ENCODE peak calls at places on chromosomes 13 and 19, in four cellular contexts. O is HEK293T, K is nephron progenitor cell, E is frontal cortex. S is an unnamed sample.

GRCh38 chr13:97141564-97142005 is 80.5 kb upstream of the MBNL2 start:
- DNase-seq in O (peak), K (peak), E (no peak), S (peak)

GRCh38 chr13:46803586-46803985 is 6.6 kb upstream of the ESD start:
- DNase-seq in O (no peak), K (no peak), E (no peak), S (no peak)

GRCh38 chr13:28640861-28641599 is 17.9 kb upstream of the POMP start:
- DNase-seq in O (no peak), K (no peak), E (no peak), S (no peak)

GRCh38 chr13:26941345-26942174 is 181.0 kb upstream of the GPR12 start:
- DNase-seq in O (no peak), K (no peak), E (no peak), S (no peak)

GRCh38 chr13:18991054-18991453 is 190.6 kb downstream of the TUBA3C start:
- DNase-seq in O (no peak), K (no peak), E (no peak), S (no peak)

GRCh38 chr19:44777715-44778347 is at the start of gene CBLC:
- DNase-seq in O (no peak), K (peak), E (no peak), S (no peak)

GRCh38 chr13:37956536-37956935 is 87.0 kb upstream of the TRPC4 start:
- DNase-seq in O (no peak), K (no peak), E (no peak), S (no peak)

GRCh38 chr19:58326501-58326913 is 287 bp upstream of the ZSCAN22 start:
- DNase-seq in O (no peak), K (no peak), E (no peak), S (peak)

GRCh38 chr13:26132756-26133155 is 80.9 kb upstream of the SHISA2 start:
- DNase-seq in O (peak), K (no peak), E (no peak), S (peak)

GRCh38 chr13:66665991-66666390 is 564.1 kb downstream of the PCDH9 start:
- DNase-seq in O (peak), K (peak), E (no peak), S (no peak)

GRCh38 chr13:32179708-32180107 is 135.5 kb downstream of the ZAR1L start:
- DNase-seq in O (no peak), K (no peak), E (no peak), S (no peak)

GRCh38 chr19:11324079-11324661 is 15.3 kb downstream of the RAB3D start:
- DNase-seq in O (peak), K (no peak), E (no peak), S (peak)

GRCh38 chr19:1685046-1685445 is 32.6 kb upstream of the TCF3 start:
- DNase-seq in O (no peak), K (no peak), E (no peak), S (no peak)

GRCh38 chr19:18020212-18021067 is 12.5 kb downstream of the ARRDC2 start:
- DNase-seq in O (no peak), K (no peak), E (peak), S (no peak)

GRCh38 chr19:28045621-28046020 is 1167.3 kb downstream of the UQCRFS1 start:
- DNase-seq in O (no peak), K (no peak), E (no peak), S (no peak)

GRCh38 chr19:3618144-3618810 is 8.3 kb downstream of the CACTIN start:
- DNase-seq in O (peak), K (peak), E (peak), S (no peak)

GRCh38 chr19:3357731-3358391 is 8.5 kb upstream of the NFIC start:
- DNase-seq in O (no peak), K (no peak), E (no peak), S (no peak)

GRCh38 chr19:58519087-58519354 is 589 bp downstream of the ZBTB45 start:
- DNase-seq in O (peak), K (peak), E (peak), S (no peak)

GRCh38 chr19:18320865-18321728 is 1.8 kb downstream of the LSM4 start:
- DNase-seq in O (no peak), K (no peak), E (no peak), S (no peak)

GRCh38 chr13:18212873-18213272 is 968.8 kb downstream of the TUBA3C start:
- DNase-seq in O (no peak), K (no peak), E (no peak), S (no peak)

GRCh38 chr19:10899171-10899653 is 27.9 kb downstream of the CARM1 start:
- DNase-seq in O (no peak), K (no peak), E (no peak), S (no peak)

GRCh38 chr13:34931572-34931971 is 10.5 kb upstream of the NBEA start:
- DNase-seq in O (no peak), K (no peak), E (no peak), S (no peak)

GRCh38 chr19:13953021-13953531 is 767 bp downstream of the DCAF15 start:
- DNase-seq in O (no peak), K (no peak), E (no peak), S (no peak)

GRCh38 chr19:5867201-5868136 is 2.9 kb downstream of the FUT5 start:
- DNase-seq in O (no peak), K (no peak), E (no peak), S (no peak)

GRCh38 chr13:73765651-73766384 is 368.4 kb downstream of the KLF12 start:
- DNase-seq in O (peak), K (peak), E (no peak), S (peak)

GRCh38 chr13:79245937-79246574 is 160.0 kb downstream of the RBM26 start:
- DNase-seq in O (peak), K (no peak), E (no peak), S (no peak)

GRCh38 chr13:110234532-110234931 is 72.4 kb downstream of the COL4A1 start:
- DNase-seq in O (no peak), K (no peak), E (no peak), S (no peak)

GRCh38 chr19:46756544-46756888 is 10.3 kb upstream of the STRN4 start:
- DNase-seq in O (no peak), K (no peak), E (no peak), S (no peak)

GRCh38 chr19:35436477-35437141 is 11.4 kb upstream of the FFAR2 start:
- DNase-seq in O (no peak), K (no peak), E (no peak), S (no peak)

GRCh38 chr13:52371736-52372247 is 34.2 kb downstream of the THSD1 start:
- DNase-seq in O (no peak), K (no peak), E (no peak), S (no peak)

GRCh38 chr19:1989513-1990229 is 25.8 kb downstream of the BTBD2 start:
- DNase-seq in O (no peak), K (no peak), E (no peak), S (no peak)

GRCh38 chr13:46491641-46492040 is 61.3 kb upstream of the LRCH1 start:
- DNase-seq in O (no peak), K (no peak), E (no peak), S (no peak)

S was measured in SK-N-MC.